ENCODE peak calls at places on chromosomes 11 and 22, in four cellular contexts. One of them, this sample, is unnamed.

GRCh38 chr22:20319745-20320658 is at the start of gene DGCR6L:
- DNase-seq in HCT116: peak
- DNase-seq in adrenal gland: peak
- DNase-seq in neuronal stem cell: peak
- DNase-seq in this sample: peak

GRCh38 chr22:50731811-50732624 is 6.0 kb upstream of the ACR start:
- DNase-seq in HCT116: peak
- DNase-seq in neuronal stem cell: no peak
- DNase-seq in adrenal gland: peak
- DNase-seq in this sample: peak

GRCh38 chr22:38751422-38752346 is 4.1 kb downstream of the SUN2 start:
- DNase-seq in neuronal stem cell: no peak
- DNase-seq in HCT116: no peak
- DNase-seq in adrenal gland: peak
- DNase-seq in this sample: no peak

GRCh38 chr11:34564807-34565241 is 51.2 kb upstream of the ELF5 start:
- DNase-seq in adrenal gland: no peak
- DNase-seq in neuronal stem cell: no peak
- DNase-seq in HCT116: no peak
- DNase-seq in this sample: no peak

GRCh38 chr11:74316772-74317505 is 5.5 kb upstream of the P4HA3 start:
- DNase-seq in neuronal stem cell: no peak
- DNase-seq in HCT116: no peak
- DNase-seq in adrenal gland: no peak
- DNase-seq in this sample: no peak

GRCh38 chr11:2328040-2328439 is 26.2 kb downstream of the TSPAN32 start:
- DNase-seq in neuronal stem cell: no peak
- DNase-seq in adrenal gland: no peak
- DNase-seq in HCT116: no peak
- DNase-seq in this sample: no peak

GRCh38 chr11:116851631-116852030 is 14.2 kb upstream of the APOA1 start:
- DNase-seq in HCT116: no peak
- DNase-seq in adrenal gland: no peak
- DNase-seq in neuronal stem cell: no peak
- DNase-seq in this sample: no peak

GRCh38 chr11:50174189-50174588 is 141.5 kb downstream of the OR4C45 start:
- DNase-seq in neuronal stem cell: no peak
- DNase-seq in adrenal gland: no peak
- DNase-seq in HCT116: no peak
- DNase-seq in this sample: no peak

GRCh38 chr22:32804036-32804435 is 2.5 kb downstream of the TIMP3 start:
- DNase-seq in HCT116: no peak
- DNase-seq in adrenal gland: no peak
- DNase-seq in neuronal stem cell: no peak
- DNase-seq in this sample: no peak

GRCh38 chr11:107018274-107018901 is at the start of gene GUCY1A2:
- DNase-seq in neuronal stem cell: peak
- DNase-seq in HCT116: no peak
- DNase-seq in adrenal gland: peak
- DNase-seq in this sample: peak

GRCh38 chr22:43862074-43862881 is at the start of gene SULT4A1:
- DNase-seq in neuronal stem cell: peak
- DNase-seq in adrenal gland: peak
- DNase-seq in HCT116: peak
- DNase-seq in this sample: peak

GRCh38 chr11:33110083-33110482 is 51.2 kb downstream of the CSTF3 start:
- DNase-seq in neuronal stem cell: no peak
- DNase-seq in HCT116: no peak
- DNase-seq in adrenal gland: no peak
- DNase-seq in this sample: no peak

GRCh38 chr22:25987948-25988347 is 181.3 kb upstream of the SEZ6L start:
- DNase-seq in HCT116: no peak
- DNase-seq in neuronal stem cell: no peak
- DNase-seq in adrenal gland: no peak
- DNase-seq in this sample: no peak

GRCh38 chr11:120022617-120023016 is 115.3 kb downstream of the TRIM29 start:
- DNase-seq in HCT116: no peak
- DNase-seq in neuronal stem cell: no peak
- DNase-seq in adrenal gland: no peak
- DNase-seq in this sample: no peak

GRCh38 chr11:63490551-63491239 is at the start of gene PLAAT5:
- DNase-seq in neuronal stem cell: peak
- DNase-seq in adrenal gland: no peak
- DNase-seq in HCT116: no peak
- DNase-seq in this sample: peak

GRCh38 chr22:35477911-35478582 is 62.6 kb upstream of the RASD2 start:
- DNase-seq in neuronal stem cell: no peak
- DNase-seq in HCT116: peak
- DNase-seq in adrenal gland: peak
- DNase-seq in this sample: peak

GRCh38 chr11:47225552-47226137 is 10.9 kb downstream of the DDB2 start:
- DNase-seq in adrenal gland: no peak
- DNase-seq in HCT116: no peak
- DNase-seq in neuronal stem cell: no peak
- DNase-seq in this sample: no peak

GRCh38 chr22:24965822-24966626 is 13.5 kb downstream of the KIAA1671 start:
- DNase-seq in HCT116: no peak
- DNase-seq in adrenal gland: peak
- DNase-seq in neuronal stem cell: no peak
- DNase-seq in this sample: peak

GRCh38 chr11:121414141-121414918 is 37.8 kb upstream of the SORL1 start:
- DNase-seq in neuronal stem cell: no peak
- DNase-seq in HCT116: no peak
- DNase-seq in adrenal gland: no peak
- DNase-seq in this sample: no peak

GRCh38 chr11:15569626-15570025 is 454.9 kb downstream of the INSC start:
- DNase-seq in HCT116: no peak
- DNase-seq in adrenal gland: peak
- DNase-seq in neuronal stem cell: no peak
- DNase-seq in this sample: no peak

GRCh38 chr22:45769569-45770210 is 98.1 kb downstream of the ATXN10 start:
- DNase-seq in neuronal stem cell: no peak
- DNase-seq in HCT116: no peak
- DNase-seq in adrenal gland: no peak
- DNase-seq in this sample: no peak

GRCh38 chr11:17439316-17439782 is 37.3 kb downstream of the ABCC8 start:
- DNase-seq in adrenal gland: no peak
- DNase-seq in HCT116: no peak
- DNase-seq in neuronal stem cell: no peak
- DNase-seq in this sample: no peak

GRCh38 chr22:44718418-44718817 is 16.4 kb downstream of the PRR5 start:
- DNase-seq in neuronal stem cell: no peak
- DNase-seq in adrenal gland: no peak
- DNase-seq in HCT116: no peak
- DNase-seq in this sample: no peak

GRCh38 chr11:73818838-73819237 is 31.2 kb downstream of the MRPL48 start:
- DNase-seq in neuronal stem cell: no peak
- DNase-seq in adrenal gland: no peak
- DNase-seq in HCT116: no peak
- DNase-seq in this sample: no peak

GRCh38 chr11:48063424-48063978 is 83.1 kb downstream of the PTPRJ start:
- DNase-seq in adrenal gland: peak
- DNase-seq in neuronal stem cell: no peak
- DNase-seq in HCT116: peak
- DNase-seq in this sample: peak

GRCh38 chr22:41780714-41781507 is 19.6 kb upstream of the CCDC134 start:
- DNase-seq in neuronal stem cell: no peak
- DNase-seq in adrenal gland: peak
- DNase-seq in HCT116: no peak
- DNase-seq in this sample: no peak

GRCh38 chr11:93143186-93143585 is 54.6 kb downstream of the SLC36A4 start:
- DNase-seq in HCT116: no peak
- DNase-seq in adrenal gland: no peak
- DNase-seq in neuronal stem cell: no peak
- DNase-seq in this sample: no peak

GRCh38 chr11:126857860-126858808 is 142.4 kb downstream of the KIRREL3 start:
- DNase-seq in neuronal stem cell: no peak
- DNase-seq in adrenal gland: peak
- DNase-seq in HCT116: no peak
- DNase-seq in this sample: no peak

GRCh38 chr11:6269994-6270393 is 10.4 kb downstream of the CCKBR start:
- DNase-seq in adrenal gland: no peak
- DNase-seq in neuronal stem cell: no peak
- DNase-seq in HCT116: no peak
- DNase-seq in this sample: no peak

GRCh38 chr11:129996113-129996870 is 6.3 kb downstream of the PRDM10 start:
- DNase-seq in adrenal gland: no peak
- DNase-seq in neuronal stem cell: no peak
- DNase-seq in HCT116: no peak
- DNase-seq in this sample: peak

GRCh38 chr11:72848846-72849466 is 34.7 kb downstream of the ATG16L2 start:
- DNase-seq in adrenal gland: no peak
- DNase-seq in neuronal stem cell: no peak
- DNase-seq in HCT116: no peak
- DNase-seq in this sample: no peak

GRCh38 chr11:60363542-60364525 is 14.5 kb upstream of the MS4A7 start:
- DNase-seq in neuronal stem cell: peak
- DNase-seq in adrenal gland: peak
- DNase-seq in HCT116: peak
- DNase-seq in this sample: no peak

GRCh38 chr11:64566042-64566914 is 24.7 kb upstream of the SLC22A12 start:
- DNase-seq in neuronal stem cell: peak
- DNase-seq in HCT116: peak
- DNase-seq in adrenal gland: peak
- DNase-seq in this sample: peak

This sample was measured in ovary.